ENCODE peak calls at places on chromosomes 1 and 21, in four cellular contexts. U is epithelial cell of esophagus, R is heart right ventricle, J is neural progenitor cell. V is an unnamed sample.

GRCh38 chr1:55981015-55981635 is 598.2 kb downstream of the PLPP3 start:
- DNase-seq in U (no peak), R (no peak), J (no peak), V (no peak)

GRCh38 chr1:147598631-147599361 is 57.5 kb downstream of the BCL9 start:
- DNase-seq in U (no peak), R (no peak), J (peak; percentile 78), V (peak; percentile 84)

GRCh38 chr1:94623560-94624148 is 82.1 kb upstream of the F3 start:
- DNase-seq in U (peak; percentile 94), R (no peak), J (no peak), V (no peak)

GRCh38 chr1:23916209-23917131 is 3.3 kb upstream of the CNR2 start:
- DNase-seq in U (peak; percentile 83), R (peak; percentile 56), J (peak; percentile 87), V (peak; percentile 92)

GRCh38 chr1:119943216-119943615 is 46.9 kb upstream of the ADAM30 start:
- DNase-seq in U (no peak), R (no peak), J (no peak), V (no peak)

GRCh38 chr1:48943393-48943792 is 166.7 kb upstream of the BEND5 start:
- DNase-seq in U (peak; percentile 4), R (no peak), J (no peak), V (no peak)

GRCh38 chr1:241219449-241219848 is 137.6 kb downstream of the RGS7 start:
- DNase-seq in U (no peak), R (no peak), J (no peak), V (no peak)

GRCh38 chr1:201608635-201609395 is 69.9 kb downstream of the NAV1 start:
- DNase-seq in U (no peak), R (no peak), J (no peak), V (no peak)

GRCh38 chr1:68149907-68150306 is 82.4 kb downstream of the WLS start:
- DNase-seq in U (no peak), R (no peak), J (no peak), V (no peak)

GRCh38 chr1:41980872-41981653 is 62.3 kb upstream of the HIVEP3 start:
- DNase-seq in U (no peak), R (no peak), J (no peak), V (no peak)

GRCh38 chr1:35120458-35121133 is 41.4 kb downstream of the ZMYM1 start:
- DNase-seq in U (no peak), R (no peak), J (no peak), V (no peak)

GRCh38 chr1:31376374-31377134 is 3.7 kb upstream of the FABP3 start:
- DNase-seq in U (peak; percentile 77), R (no peak), J (peak; percentile 63), V (peak; percentile 94)

GRCh38 chr1:221416723-221417122 is 325.2 kb downstream of the DUSP10 start:
- DNase-seq in U (peak; percentile 71), R (no peak), J (no peak), V (no peak)

GRCh38 chr21:45592208-45592619 is 50.0 kb upstream of the SLC19A1 start:
- DNase-seq in U (no peak), R (no peak), J (no peak), V (no peak)

GRCh38 chr1:168137515-168137821 is 738 bp upstream of the GPR161 start:
- DNase-seq in U (no peak), R (no peak), J (no peak), V (no peak)

GRCh38 chr1:197695961-197696360 is 79.3 kb downstream of the DENND1B start:
- DNase-seq in U (no peak), R (no peak), J (no peak), V (no peak)

GRCh38 chr1:201376464-201377374 is 761 bp downstream of the TNNT2 start:
- DNase-seq in U (peak; percentile 69), R (no peak), J (peak; percentile 89), V (peak; percentile 78)

GRCh38 chr1:248404024-248404423 is 1.2 kb downstream of the OR2T1 start:
- DNase-seq in U (peak; percentile 11), R (no peak), J (no peak), V (no peak)

GRCh38 chr1:2526824-2527552 is 592 bp upstream of the PANK4 start:
- DNase-seq in U (peak; percentile 85), R (peak; percentile 66), J (no peak), V (no peak)

GRCh38 chr21:46033410-46034404 is 52.1 kb downstream of the COL6A1 start:
- DNase-seq in U (no peak), R (no peak), J (no peak), V (no peak)

GRCh38 chr1:228120351-228121091 is 11.4 kb upstream of the MRPL55 start:
- DNase-seq in U (peak; percentile 46), R (no peak), J (no peak), V (no peak)

GRCh38 chr1:107525146-107525545 is 384.3 kb downstream of the NTNG1 start:
- DNase-seq in U (peak; percentile 59), R (no peak), J (no peak), V (no peak)

GRCh38 chr1:209633335-209633997 is 18.8 kb downstream of the LAMB3 start:
- DNase-seq in U (no peak), R (no peak), J (no peak), V (no peak)

GRCh38 chr21:45559216-45560105 is 17.2 kb upstream of the SLC19A1 start:
- DNase-seq in U (no peak), R (no peak), J (no peak), V (no peak)

GRCh38 chr1:95793893-95794292 is 559.9 kb downstream of the RWDD3 start:
- DNase-seq in U (peak; percentile 45), R (no peak), J (peak; percentile 40), V (peak; percentile 33)

GRCh38 chr21:35027558-35028450 is 21.3 kb downstream of the RUNX1 start:
- DNase-seq in U (no peak), R (no peak), J (no peak), V (no peak)

GRCh38 chr21:41750051-41750450 is 16.8 kb downstream of the RIPK4 start:
- DNase-seq in U (no peak), R (no peak), J (peak; percentile 91), V (no peak)

GRCh38 chr1:218865591-218865990 is 308.1 kb upstream of the LYPLAL1 start:
- DNase-seq in U (peak; percentile 57), R (no peak), J (no peak), V (no peak)

GRCh38 chr1:182446033-182446669 is 3.8 kb upstream of the RGSL1 start:
- DNase-seq in U (peak; percentile 50), R (peak; percentile 7), J (peak; percentile 56), V (no peak)

GRCh38 chr21:45590726-45591618 is 48.7 kb upstream of the SLC19A1 start:
- DNase-seq in U (no peak), R (peak; percentile 17), J (no peak), V (peak; percentile 46)

GRCh38 chr1:121519042-121519755 is 334.4 kb downstream of the SRGAP2C start:
- DNase-seq in U (peak; percentile 69), R (peak; percentile 23), J (peak; percentile 86), V (peak; percentile 7)

GRCh38 chr1:68322837-68323687 is 90.7 kb upstream of the WLS start:
- DNase-seq in U (peak; percentile 12), R (no peak), J (no peak), V (no peak)

GRCh38 chr21:40511976-40512375 is 335.0 kb downstream of the DSCAM start:
- DNase-seq in U (peak; percentile 80), R (no peak), J (no peak), V (no peak)

GRCh38 chr21:45283611-45284455 is 3.9 kb downstream of the POFUT2 start:
- DNase-seq in U (no peak), R (no peak), J (no peak), V (peak; percentile 6)

GRCh38 chr1:47707887-47708535 is 270.2 kb downstream of the FOXD2 start:
- DNase-seq in U (no peak), R (no peak), J (no peak), V (no peak)

GRCh38 chr1:47710075-47711071 is 272.5 kb downstream of the FOXD2 start:
- DNase-seq in U (peak; percentile 50), R (peak; percentile 62), J (peak; percentile 84), V (peak; percentile 68)

GRCh38 chr1:47711211-47711847 is 273.5 kb downstream of the FOXD2 start:
- DNase-seq in U (no peak), R (no peak), J (no peak), V (no peak)

GRCh38 chr1:47708658-47709301 is 270.9 kb downstream of the FOXD2 start:
- DNase-seq in U (no peak), R (no peak), J (peak; percentile 88), V (no peak)

DNA sequence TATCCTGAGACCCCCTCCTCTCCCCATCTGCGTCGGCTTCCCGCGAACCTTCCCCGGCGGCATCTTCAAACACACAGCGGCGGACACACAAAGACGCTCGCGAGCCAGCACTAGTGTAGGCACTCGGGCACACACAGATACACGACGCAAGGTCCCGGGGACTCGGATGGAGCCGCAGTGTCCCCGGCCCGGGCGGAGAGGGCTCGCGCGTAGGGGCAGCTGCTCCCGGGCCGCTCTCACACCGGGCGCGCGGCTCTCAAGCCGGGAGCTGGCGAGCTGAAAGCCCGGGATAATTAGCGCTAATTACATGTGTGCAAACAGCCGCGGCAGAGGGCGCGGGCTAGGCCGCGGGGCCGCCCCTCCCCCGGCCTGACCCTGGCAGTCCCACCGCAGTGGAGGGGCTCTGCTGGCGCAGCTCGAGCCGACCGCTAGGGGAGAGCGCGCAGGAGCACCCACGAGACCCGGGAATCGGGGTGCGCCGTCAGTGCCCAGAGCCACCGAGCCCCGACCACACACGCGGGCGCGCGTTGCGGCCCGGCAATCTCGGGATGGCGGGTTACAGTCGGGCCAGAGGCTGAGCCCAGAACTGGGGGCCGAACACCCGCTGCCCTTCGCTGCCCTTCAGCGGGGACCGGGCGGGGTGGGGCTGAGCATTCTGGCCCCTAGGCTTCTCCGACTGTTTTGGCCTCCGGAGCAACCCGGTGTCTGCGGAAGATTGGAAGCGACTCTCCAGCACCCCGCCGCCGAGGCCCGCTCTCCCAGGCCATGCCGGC is 271.6 kb downstream of the FOXD2 start:
- DNase-seq in U (no peak), R (no peak), J (peak; percentile 92), V (peak; percentile 44)
- TF ChIP-seq CTCF in U (no peak), R (peak; percentile 25), J (peak; percentile 62), V (peak; percentile 65)

GRCh38 chr1:113392541-113392940 is 2.2 kb downstream of the MAGI3 start:
- DNase-seq in U (no peak), R (no peak), J (no peak), V (no peak)
- H3K4me3 ChIP-seq in U (peak overlapping the region; percentile 90), R (no peak overlapping the region), J (peak overlapping the region; percentile 97), V (no peak overlapping the region)

DNA sequence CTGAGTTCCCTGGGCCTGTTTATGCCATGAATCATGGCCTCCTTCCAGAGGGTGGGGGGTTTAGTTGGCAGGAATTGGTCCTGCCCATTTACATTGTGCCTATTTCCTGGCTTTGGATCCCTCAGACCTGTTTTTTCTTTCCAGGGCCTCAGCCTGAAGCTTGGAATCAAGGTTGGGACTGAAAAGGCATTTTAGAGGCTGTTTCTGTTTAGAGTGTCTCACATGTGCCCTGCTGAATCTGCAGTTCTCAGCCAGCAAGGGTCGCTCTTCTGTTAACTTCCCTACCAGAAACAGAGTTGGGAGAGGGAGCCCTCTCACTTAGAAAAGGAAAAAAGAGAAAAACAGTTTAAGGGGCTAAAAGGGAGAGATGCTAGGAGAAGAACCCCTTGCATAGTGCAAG is 191.1 kb downstream of the PTPRC start:
- DNase-seq in U (peak; percentile 42), R (no peak), J (peak; percentile 51), V (no peak)
- TF ChIP-seq CTCF in U (peak; percentile 6), R (no peak), J (peak; percentile 49), V (no peak)

DNA sequence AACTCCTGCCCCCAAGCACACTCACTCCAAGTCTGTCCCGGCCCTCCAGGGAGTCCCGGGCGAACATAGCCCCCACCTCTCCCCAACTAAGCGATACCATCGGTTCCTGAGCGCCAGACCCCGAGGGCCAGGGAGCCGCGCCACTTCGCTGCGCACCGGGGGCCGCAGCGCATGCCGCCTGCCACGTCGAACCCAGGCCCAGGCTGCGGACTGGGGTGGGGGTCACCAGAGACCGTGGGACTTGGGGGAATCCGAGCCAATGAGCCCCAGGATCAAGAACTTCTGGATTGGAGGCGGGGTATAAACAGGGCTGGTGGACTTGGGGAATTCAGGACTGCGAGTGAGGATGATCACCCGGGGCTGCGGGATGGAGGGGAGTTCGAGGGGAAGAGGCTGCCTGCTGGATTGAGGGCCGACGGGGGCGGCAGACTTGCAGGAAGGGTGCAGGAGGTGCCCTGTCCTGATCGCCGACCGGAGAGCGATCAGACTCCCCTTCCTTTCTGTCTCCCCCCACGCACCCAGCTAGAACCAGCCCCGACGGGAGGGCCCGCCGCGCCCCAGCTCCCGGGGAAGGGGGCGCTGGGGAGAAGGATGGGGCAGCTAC is 640 bp downstream of the RSPO1 start:
- DNase-seq in U (no peak), R (no peak), J (peak; percentile 29), V (no peak)
- H3K4me3 ChIP-seq in U (no peak overlapping the region), R (no peak overlapping the region), J (peak overlapping the region; percentile 52), V (peak overlapping the region; percentile 68)

V was measured in WERI-Rb-1.